ENCODE peak calls at places on chromosomes 6 and 20, in six cellular contexts. L is HTR-8/SVneo, I is neural crest cell, B is amygdala, Y is NCI-H2081, E is HEK293T. S is an unnamed sample.
A peak's percentile ranks its signal among the peaks of the same experiment; 100 is the strongest.

GRCh38 chr20:35942243-35942642 is 12.1 kb downstream of the SCAND1 start:
- DNase-seq in B (no peak), Y (no peak), E (no peak), I (no peak), L (no peak), S (no peak)

GRCh38 chr6:16572943-16573342 is 188.3 kb downstream of the ATXN1 start:
- DNase-seq in Y (no peak), L (no peak), E (no peak), B (no peak), I (no peak), S (no peak)

GRCh38 chr20:46237221-46237620 is 71.1 kb downstream of the CDH22 start:
- DNase-seq in E (no peak), Y (no peak), L (no peak), B (no peak), I (no peak), S (no peak)

GRCh38 chr6:110682460-110682853 is 132.8 kb downstream of the CDK19 start:
- DNase-seq in E (peak; percentile 74), B (no peak), I (peak; percentile 61), Y (peak; percentile 78), L (peak; percentile 75), S (no peak)

GRCh38 chr6:104943781-104944180 is 13.1 kb upstream of the LIN28B start:
- DNase-seq in L (no peak), I (peak; percentile 57), E (no peak), Y (peak; percentile 18), B (no peak), S (no peak)

GRCh38 chr6:157997893-157998608 is 16.4 kb downstream of the SYNJ2 start:
- DNase-seq in B (no peak), L (no peak), I (no peak), E (no peak), Y (no peak), S (no peak)

GRCh38 chr20:32585011-32585518 is at the start of gene NOL4L:
- DNase-seq in Y (peak; percentile 50), I (peak; percentile 52), B (no peak), L (no peak), E (peak; percentile 36), S (peak; percentile 34)

GRCh38 chr6:4582506-4582905 is 193.7 kb upstream of the CDYL start:
- DNase-seq in Y (no peak), I (no peak), B (no peak), L (no peak), E (no peak), S (no peak)

GRCh38 chr20:19626896-19627295 is 131.2 kb upstream of the RIN2 start:
- DNase-seq in E (no peak), I (no peak), L (no peak), Y (no peak), B (no peak), S (no peak)

GRCh38 chr6:7587631-7588100 is 2.3 kb upstream of the SNRNP48 start:
- DNase-seq in I (no peak), Y (no peak), L (peak; percentile 8), E (no peak), B (no peak), S (no peak)

GRCh38 chr6:33161354-33162320 is 30.6 kb downstream of the COL11A2 start:
- DNase-seq in I (peak; percentile 86), B (peak; percentile 62), Y (peak; percentile 49), E (peak; percentile 89), L (peak; percentile 82), S (peak; percentile 82)

GRCh38 chr6:81241717-81242116 is 510.8 kb downstream of the TENT5A start:
- DNase-seq in E (peak; percentile 6), L (peak; percentile 10), I (no peak), Y (no peak), B (no peak), S (no peak)

GRCh38 chr6:57019434-57019833 is 27.1 kb upstream of the KIAA1586 start:
- DNase-seq in E (no peak), L (no peak), Y (no peak), I (no peak), B (no peak), S (no peak)

GRCh38 chr6:101907356-101908217 is 514.1 kb downstream of the GRIK2 start:
- DNase-seq in I (no peak), B (no peak), L (no peak), Y (no peak), E (no peak), S (no peak)